ENCODE peak calls at places on chromosomes 16 and 17, in six cellular contexts. H is H9, A is cardiac muscle cell, E is WERI-Rb-1, S is fibroblast of lung, X is AG09319. N is an unnamed sample.

GRCh38 chr16:72990003-72990521 is 57.9 kb downstream of the ZFHX3 start:
- DNase-seq in H (no peak), A (peak; percentile 74), E (no peak), S (peak; percentile 80), X (peak; percentile 27), N (no peak)

GRCh38 chr17:74280093-74280513 is 6.1 kb downstream of the DNAI2 start:
- DNase-seq in H (no peak), A (no peak), E (no peak), S (no peak), X (no peak), N (peak; percentile 81)

GRCh38 chr17:652310-652709 is 62.3 kb downstream of the VPS53 start:
- DNase-seq in H (no peak), A (peak; percentile 45), E (no peak), S (peak; percentile 41), X (no peak), N (no peak)

GRCh38 chr16:84752600-84752999 is 52.8 kb downstream of the USP10 start:
- DNase-seq in H (no peak), A (no peak), E (no peak), S (no peak), X (no peak), N (no peak)

GRCh38 chr16:29745126-29745852 is 501 bp downstream of the C16orf54 start:
- DNase-seq in H (no peak), A (no peak), E (no peak), S (no peak), X (no peak), N (peak; percentile 83)

GRCh38 chr17:48612456-48612853 is 1.6 kb upstream of the HOXB7 start:
- DNase-seq in H (no peak), A (no peak), E (no peak), S (no peak), X (no peak), N (no peak)

GRCh38 chr17:50828508-50829170 is 6.7 kb upstream of the WFIKKN2 start:
- DNase-seq in H (no peak), A (no peak), E (no peak), S (no peak), X (no peak), N (peak; percentile 81)

GRCh38 chr17:29569245-29569950 is 897 bp downstream of the TP53I13 start:
- DNase-seq in H (no peak), A (no peak), E (peak; percentile 74), S (no peak), X (no peak), N (no peak)

GRCh38 chr17:47244697-47245096 is 8.9 kb upstream of the ITGB3 start:
- DNase-seq in H (no peak), A (no peak), E (no peak), S (no peak), X (no peak), N (no peak)

GRCh38 chr17:81927653-81928496 is at the start of gene MAFG:
- DNase-seq in H (peak; percentile 96), A (peak; percentile 97), E (peak; percentile 94), S (peak; percentile 89), X (peak; percentile 88), N (peak; percentile 99)
- TF ChIP-seq CTCF in H (peak; percentile 61), A (peak; percentile 43), E (peak; percentile 77), S (peak; percentile 37), X (peak; percentile 18), N (peak; percentile 69)

GRCh38 chr16:89168381-89169189 is 3.0 kb upstream of the CDH15 start:
- DNase-seq in H (no peak), A (no peak), E (no peak), S (no peak), X (no peak), N (no peak)
- TF ChIP-seq CTCF in H (no peak), A (no peak), E (no peak), S (no peak), X (no peak), N (no peak)

DNA sequence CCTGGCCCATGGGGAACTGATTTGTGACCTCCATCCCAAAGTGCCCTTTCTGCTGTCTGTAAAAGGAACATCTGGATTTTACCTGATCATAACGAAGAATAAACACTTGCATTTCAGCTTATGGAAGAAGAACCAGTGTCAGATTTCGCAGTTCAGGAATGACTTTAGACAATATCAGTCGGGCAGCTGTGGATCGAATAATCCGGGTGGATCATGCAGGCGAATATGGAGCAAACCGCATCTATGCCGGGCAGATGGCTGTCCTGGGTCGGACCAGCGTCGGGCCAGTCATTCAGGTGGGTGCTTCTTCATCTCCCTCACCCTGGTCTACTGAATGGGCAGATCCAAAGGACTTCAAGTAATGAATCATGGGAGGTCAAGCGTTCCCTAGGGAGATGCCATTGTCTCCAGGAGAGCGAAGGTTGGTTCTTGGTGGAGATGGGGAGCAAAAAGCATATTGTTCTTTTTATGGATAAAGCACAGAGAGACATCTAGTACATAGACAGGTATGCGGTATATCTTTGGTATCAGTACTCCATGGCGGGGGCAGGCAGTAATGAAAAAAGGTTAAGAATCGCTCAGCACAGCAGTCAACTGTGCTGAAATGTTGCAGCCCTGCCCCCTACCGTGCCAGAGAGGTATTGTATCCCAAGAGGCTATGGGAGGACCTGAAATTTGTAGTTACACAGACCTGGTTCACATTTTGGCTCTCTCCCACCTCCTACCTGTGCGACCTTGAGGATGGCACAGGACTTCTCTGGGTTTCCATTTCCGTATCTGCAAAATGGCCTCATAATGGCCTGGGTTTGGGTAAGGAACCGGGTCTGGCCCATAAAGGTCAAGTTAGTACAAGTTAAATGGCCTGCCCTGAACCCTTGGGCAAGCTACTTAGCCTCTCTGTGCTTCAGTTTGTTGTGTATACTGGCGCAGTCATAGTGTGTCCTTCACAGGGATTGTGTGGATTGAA is 4.7 kb downstream of the COQ7 start:
- DNase-seq in H (peak; percentile 72), A (peak; percentile 55), E (peak; percentile 77), S (peak; percentile 32), X (no peak), N (peak; percentile 54)
- TF ChIP-seq CTCF in H (peak; percentile 83), A (peak; percentile 71), E (peak; percentile 89), S (peak; percentile 73), X (peak; percentile 68), N (peak; percentile 40)

GRCh38 chr17:72240333-72240732 is 119.5 kb downstream of the SOX9 start:
- DNase-seq in H (no peak), A (no peak), E (no peak), S (no peak), X (no peak), N (peak; percentile 31)
- TF ChIP-seq CTCF in H (no peak), A (no peak), E (no peak), S (no peak), X (no peak), N (no peak)

GRCh38 chr17:78144146-78144719 is 2.0 kb upstream of the C17orf99 start:
- DNase-seq in H (no peak), A (peak; percentile 96), E (no peak), S (peak; percentile 59), X (peak; percentile 67), N (no peak)
- TF ChIP-seq CTCF in H (no peak), A (peak; percentile 18), E (no peak), S (no peak), X (peak; percentile 4), N (no peak)

GRCh38 chr16:12096162-12096781 is 119.7 kb downstream of the SNX29 start:
- DNase-seq in H (no peak), A (no peak), E (no peak), S (peak; percentile 36), X (no peak), N (no peak)

GRCh38 chr16:12093902-12094301 is 117.4 kb downstream of the SNX29 start:
- DNase-seq in H (no peak), A (no peak), E (no peak), S (no peak), X (no peak), N (no peak)

GRCh38 chr16:12094537-12095265 is 118.2 kb downstream of the SNX29 start:
- DNase-seq in H (no peak), A (no peak), E (no peak), S (peak; percentile 51), X (no peak), N (no peak)

GRCh38 chr16:12096828-12097522 is 120.4 kb downstream of the SNX29 start:
- DNase-seq in H (no peak), A (no peak), E (no peak), S (no peak), X (no peak), N (no peak)

DNA sequence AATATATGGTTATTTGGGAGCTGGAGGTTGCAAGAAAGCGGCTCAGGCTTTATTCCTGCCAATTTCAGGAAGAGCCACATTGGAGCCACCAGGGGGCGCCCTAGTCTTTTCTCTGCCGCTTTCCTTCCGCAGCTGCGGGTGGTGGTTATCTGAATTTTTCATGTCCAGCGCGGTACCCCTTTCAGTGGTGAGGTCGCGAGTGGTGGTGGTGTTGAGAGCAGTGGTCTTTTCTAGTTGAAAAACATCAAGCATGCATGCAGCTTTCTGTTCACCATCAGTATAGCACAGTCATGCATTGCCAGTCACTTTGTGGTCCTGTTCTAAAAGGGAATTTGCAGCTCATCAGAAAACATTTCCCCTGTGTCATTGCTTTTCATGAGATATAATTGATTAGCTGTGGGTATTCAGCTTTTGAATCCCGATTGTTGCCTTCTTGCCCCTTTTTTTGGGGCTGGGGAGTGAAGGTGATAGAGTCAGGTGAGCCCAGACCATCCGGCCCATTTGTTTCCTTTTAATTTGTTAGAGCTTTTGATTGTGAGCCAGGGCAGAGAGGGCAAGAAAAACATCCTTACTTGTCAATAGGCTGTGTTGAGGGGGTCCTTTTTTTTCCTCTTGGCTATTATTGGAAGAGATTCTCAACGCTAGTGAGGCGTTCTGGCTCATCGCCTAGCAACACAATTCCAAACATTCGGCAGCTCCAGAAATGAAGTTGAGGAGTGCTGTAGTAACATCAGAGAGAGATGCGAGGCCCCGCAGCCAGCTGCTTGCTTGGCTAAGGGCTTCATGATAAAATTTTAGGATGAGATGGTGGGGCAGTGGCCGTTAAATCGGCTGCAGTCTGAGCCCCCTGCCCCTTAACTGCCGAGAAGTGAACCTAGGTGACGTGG is 119.0 kb downstream of the SNX29 start:
- DNase-seq in H (peak; percentile 56), A (peak; percentile 73), E (peak; percentile 67), S (peak; percentile 55), X (no peak), N (peak; percentile 71)
- TF ChIP-seq CTCF in H (peak; percentile 96), A (peak; percentile 91), E (peak; percentile 72), S (peak; percentile 86), X (peak; percentile 90), N (peak; percentile 68)